ENCODE peak calls at places on chromosomes 11 and 22, in seven cellular contexts. Y is C1 segment of cervical spinal cord; G is lung; X is mucosa of descending colon; D is NCI-H1092; J is CD8-positive, alpha-beta memory T cell; V is activated T-helper 1 cell treated with anti-CD3 and anti-CD28 coated beads, Interleukin-12 subunit alpha, Interleukin-12 subunit beta, Interleukin-2, Interleukin-4 antibody, amounts not matched to agents 30 ng/mL and 10 ng/mL and 1 ng/mL, durations not matched to agents 14 hours and 24 hours and 36 hours. F is an unnamed sample.

GRCh38 chr11:66341502-66342126 is 3.3 kb downstream of the BRMS1 start:
- DNase-seq in Y (no peak), G (no peak), X (peak), D (no peak), J (peak), V (no peak), F (no peak)

GRCh38 chr11:69703711-69704507 is at the start of gene FGF19:
- DNase-seq in Y (no peak), G (no peak), X (peak), D (no peak), J (no peak), V (no peak), F (no peak)

GRCh38 chr11:75371930-75372876 is 20.7 kb upstream of the ARRB1 start:
- DNase-seq in Y (no peak), G (no peak), X (peak), D (no peak), J (no peak), V (no peak), F (peak)

GRCh38 chr22:23414727-23415489 is 165.2 kb downstream of the IGLL1 start:
- DNase-seq in Y (no peak), G (no peak), X (no peak), D (no peak), J (no peak), V (no peak), F (no peak)

GRCh38 chr11:48210052-48210451 is 6.6 kb upstream of the OR4B1 start:
- DNase-seq in Y (no peak), G (no peak), X (no peak), D (no peak), J (no peak), V (no peak), F (no peak)

GRCh38 chr11:131064373-131064991 is 148.2 kb upstream of the SNX19 start:
- DNase-seq in Y (peak), G (peak), X (peak), D (peak), J (no peak), V (peak), F (peak)

GRCh38 chr11:120168960-120169681 is 31.2 kb upstream of the TRIM29 start:
- DNase-seq in Y (peak), G (peak), X (peak), D (peak), J (peak), V (peak), F (peak)

GRCh38 chr11:128379587-128380279 is 207.6 kb downstream of the ETS1 start:
- DNase-seq in Y (no peak), G (no peak), X (no peak), D (no peak), J (peak), V (peak), F (no peak)

GRCh38 chr11:134334796-134335571 is 3.2 kb downstream of the GLB1L2 start:
- DNase-seq in Y (no peak), G (peak), X (no peak), D (no peak), J (no peak), V (no peak), F (no peak)

GRCh38 chr11:134725939-134726639 is 314.0 kb upstream of the B3GAT1 start:
- DNase-seq in Y (no peak), G (no peak), X (peak), D (no peak), J (no peak), V (no peak), F (peak)

GRCh38 chr11:11525283-11525682 is 96.5 kb downstream of the GALNT18 start:
- DNase-seq in Y (no peak), G (no peak), X (no peak), D (no peak), J (no peak), V (no peak), F (peak)

GRCh38 chr11:86418513-86418912 is 43.8 kb downstream of the CCDC81 start:
- DNase-seq in Y (no peak), G (no peak), X (no peak), D (no peak), J (no peak), V (no peak), F (no peak)

GRCh38 chr22:25083414-25084166 is 116.1 kb upstream of the CRYBB3 start:
- DNase-seq in Y (peak), G (no peak), X (no peak), D (peak), J (no peak), V (no peak), F (no peak)

GRCh38 chr22:45462034-45462655 is 40.5 kb upstream of the FBLN1 start:
- DNase-seq in Y (no peak), G (no peak), X (no peak), D (no peak), J (no peak), V (no peak), F (no peak)

GRCh38 chr22:19176732-19177131 is 1.8 kb downstream of the SLC25A1 start:
- DNase-seq in Y (no peak), G (no peak), X (no peak), D (no peak), J (no peak), V (no peak), F (no peak)

F was measured in small intestine.